ENCODE peak calls at places on chromosomes 6 and 20, in seven cellular contexts. G is NT2/D1; M is SIG-M5; K is CD4-positive, alpha-beta T cell; N is AG04450; W is NCI-H1694 treated with DMSO at 0.1 percent for 48 hours; I is stimulated activated CD8-positive, alpha-beta memory T cell treated with anti-CD3 and anti-CD28 coated beads, Interleukin-4, amount 100 ng/mL, for 4 hours. Y is an unnamed sample.

GRCh38 chr6:51855310-51856082 is 231.9 kb downstream of the PKHD1 start:
- DNase-seq in G (peak; percentile 70), M (no peak), K (no peak), N (peak; percentile 1), W (peak; percentile 42), I (no peak), Y (peak; percentile 27)

GRCh38 chr6:80489911-80490635 is 383.6 kb downstream of the BCKDHB start:
- DNase-seq in G (no peak), M (no peak), K (no peak), N (no peak), W (no peak), I (no peak), Y (no peak)

GRCh38 chr6:151763303-151763702 is 44.2 kb upstream of the ESR1 start:
- DNase-seq in G (no peak), M (no peak), K (no peak), N (no peak), W (no peak), I (no peak), Y (no peak)

GRCh38 chr20:58054744-58055373 is 173.6 kb downstream of the ANKRD60 start:
- DNase-seq in G (peak; percentile 44), M (no peak), K (no peak), N (no peak), W (no peak), I (no peak), Y (no peak)

GRCh38 chr6:35218021-35218420 is 4.3 kb downstream of the SCUBE3 start:
- DNase-seq in G (no peak), M (no peak), K (no peak), N (no peak), W (no peak), I (no peak), Y (no peak)

GRCh38 chr20:37929366-37930014 is 26.6 kb downstream of the VSTM2L start:
- DNase-seq in G (no peak), M (no peak), K (no peak), N (no peak), W (no peak), I (no peak), Y (no peak)

GRCh38 chr20:35515949-35516645 is 13.4 kb downstream of the C20orf173 start:
- DNase-seq in G (no peak), M (no peak), K (no peak), N (peak; percentile 65), W (no peak), I (no peak), Y (peak; percentile 17)

GRCh38 chr6:57075092-57075491 is 14.9 kb upstream of the ZNF451 start:
- DNase-seq in G (no peak), M (no peak), K (no peak), N (no peak), W (no peak), I (no peak), Y (no peak)

GRCh38 chr20:24768977-24769675 is 179.9 kb upstream of the CST7 start:
- DNase-seq in G (no peak), M (no peak), K (no peak), N (no peak), W (peak; percentile 26), I (no peak), Y (no peak)

GRCh38 chr6:27816906-27817305 is 95.3 kb downstream of the OR2B2 start:
- DNase-seq in G (no peak), M (no peak), K (no peak), N (no peak), W (no peak), I (no peak), Y (no peak)

GRCh38 chr6:161327360-161327953 is 53.6 kb upstream of the AGPAT4 start:
- DNase-seq in G (no peak), M (no peak), K (no peak), N (no peak), W (no peak), I (no peak), Y (no peak)

GRCh38 chr6:2999005-2999620 is 581 bp upstream of the NQO2 start:
- DNase-seq in G (no peak), M (peak; percentile 17), K (no peak), N (no peak), W (peak; percentile 61), I (no peak), Y (no peak)

GRCh38 chr6:170096803-170097504 is 193.9 kb downstream of the DLL1 start:
- DNase-seq in G (no peak), M (no peak), K (no peak), N (no peak), W (no peak), I (no peak), Y (no peak)

GRCh38 chr20:61576372-61576771 is 324.3 kb downstream of the CDH4 start:
- DNase-seq in G (no peak), M (no peak), K (no peak), N (no peak), W (no peak), I (no peak), Y (no peak)

GRCh38 chr6:108435391-108435790 is 125.3 kb upstream of the FOXO3 start:
- DNase-seq in G (no peak), M (no peak), K (no peak), N (no peak), W (no peak), I (no peak), Y (no peak)

GRCh38 chr6:47116616-47117015 is 74.5 kb upstream of the ADGRF1 start:
- DNase-seq in G (no peak), M (no peak), K (no peak), N (no peak), W (no peak), I (no peak), Y (no peak)

GRCh38 chr6:129635396-129636164 is 74.4 kb downstream of the ARHGAP18 start:
- DNase-seq in G (no peak), M (no peak), K (no peak), N (no peak), W (no peak), I (no peak), Y (no peak)

GRCh38 chr6:149364558-149364957 is 35.5 kb upstream of the SUMO4 start:
- DNase-seq in G (no peak), M (no peak), K (no peak), N (peak; percentile 23), W (no peak), I (no peak), Y (no peak)

GRCh38 chr20:47466193-47466592 is 35.5 kb upstream of the NCOA3 start:
- DNase-seq in G (no peak), M (no peak), K (no peak), N (no peak), W (no peak), I (no peak), Y (no peak)

GRCh38 chr20:8766868-8767390 is 302.0 kb upstream of the PLCB4 start:
- DNase-seq in G (no peak), M (no peak), K (no peak), N (no peak), W (no peak), I (no peak), Y (no peak)

GRCh38 chr20:38927902-38928578 is 1.8 kb downstream of the FAM83D start:
- DNase-seq in G (no peak), M (no peak), K (no peak), N (no peak), W (no peak), I (no peak), Y (no peak)

GRCh38 chr6:53741417-53741816 is 53.4 kb upstream of the LRRC1 start:
- DNase-seq in G (no peak), M (no peak), K (no peak), N (no peak), W (no peak), I (no peak), Y (no peak)